ENCODE peak calls at places on chromosomes 4 and X, in ten cellular contexts. B is GM12878; X is PC-3; G is suprapubic skin; H is small intestine; U is tibial artery; E is ovary; O is IMR-90; P is Jurkat, Clone E6-1; I is cardiac fibroblast. Z is an unnamed sample.

GRCh38 chr4:110134269-110134889 is 64.0 kb downstream of the ELOVL6 start:
- DNase-seq in I (no peak), U (no peak), H (no peak), G (no peak), E (no peak), P (no peak), X (no peak), B (no peak), O (no peak), Z (no peak)

GRCh38 chr4:60657802-60658201 is 542.3 kb upstream of the ADGRL3 start:
- DNase-seq in O (peak), P (no peak), E (no peak), I (peak), G (no peak), U (no peak), X (no peak), H (no peak), B (no peak), Z (peak)

GRCh38 chr4:8589336-8589735 is 3.2 kb upstream of the CPZ start:
- DNase-seq in G (peak), U (no peak), P (no peak), O (no peak), B (no peak), E (peak), H (no peak), X (no peak), I (no peak), Z (no peak)

GRCh38 chr4:73762409-73762808 is 22.0 kb downstream of the CXCL8 start:
- DNase-seq in O (no peak), H (no peak), B (peak), E (no peak), X (no peak), U (no peak), I (no peak), G (no peak), P (no peak), Z (no peak)

GRCh38 chr4:176270669-176271068 is 1.6 kb upstream of the ASB5 start:
- DNase-seq in H (no peak), B (no peak), X (peak), G (no peak), I (peak), E (no peak), U (no peak), O (peak), P (no peak), Z (no peak)

GRCh38 chr4:164718817-164719216 is 35.1 kb upstream of the SMIM31 start:
- DNase-seq in E (no peak), P (no peak), X (no peak), O (no peak), H (no peak), G (no peak), I (no peak), B (no peak), U (no peak), Z (no peak)

GRCh38 chrX:153935326-153935851 is 552 bp upstream of the NAA10 start:
- DNase-seq in B (no peak), I (no peak), G (no peak), P (no peak), X (no peak), H (no peak), U (no peak), E (no peak), O (no peak), Z (no peak)

GRCh38 chrX:150038356-150038755 is 100.1 kb upstream of the EOLA2 start:
- DNase-seq in E (no peak), U (no peak), G (no peak), B (no peak), P (no peak), I (no peak), H (no peak), O (no peak), X (no peak), Z (no peak)

GRCh38 chrX:108167211-108167872 is 75.8 kb downstream of the ATG4A start:
- DNase-seq in B (no peak), U (no peak), E (no peak), X (peak), O (peak), G (no peak), H (no peak), P (no peak), I (peak), Z (no peak)

GRCh38 chrX:19646298-19646697 is 131.0 kb upstream of the MAP3K15 start:
- DNase-seq in U (no peak), I (no peak), B (no peak), O (no peak), X (no peak), H (no peak), P (no peak), E (no peak), G (no peak), Z (no peak)

GRCh38 chrX:51847463-51847862 is 46.0 kb upstream of the MAGED1 start:
- DNase-seq in G (no peak), X (no peak), O (no peak), B (no peak), H (no peak), E (no peak), U (no peak), I (no peak), P (no peak), Z (no peak)

GRCh38 chr4:26238782-26239647 is 81.8 kb upstream of the RBPJ start:
- DNase-seq in G (no peak), H (peak), E (no peak), P (no peak), X (peak), O (peak), U (no peak), I (peak), B (no peak), Z (no peak)

GRCh38 chr4:118018381-118018780 is 15.9 kb upstream of the NDST3 start:
- DNase-seq in B (no peak), O (no peak), X (no peak), P (no peak), U (no peak), G (no peak), E (no peak), I (no peak), H (no peak), Z (no peak)

GRCh38 chrX:67693928-67694327 is 150.1 kb downstream of the AR start:
- DNase-seq in B (no peak), P (no peak), G (no peak), X (no peak), I (peak), O (no peak), U (no peak), H (no peak), E (no peak), Z (peak)

GRCh38 chr4:169900241-169900845 is 125.9 kb downstream of the MFAP3L start:
- DNase-seq in E (no peak), G (no peak), U (no peak), P (no peak), B (no peak), X (peak), I (no peak), O (no peak), H (no peak), Z (no peak)

GRCh38 chr4:68963389-68963788 is 11.8 kb upstream of the UGT2A3 start:
- DNase-seq in G (no peak), B (no peak), I (no peak), O (no peak), E (no peak), X (no peak), P (no peak), H (peak), U (no peak), Z (no peak)

GRCh38 chr4:127856485-127857447 is 23.9 kb upstream of the PLK4 start:
- DNase-seq in I (peak), X (peak), H (no peak), G (no peak), B (peak), O (peak), U (no peak), E (no peak), P (no peak), Z (no peak)

GRCh38 chr4:101693842-101694398 is 96.6 kb upstream of the BANK1 start:
- DNase-seq in E (no peak), I (no peak), U (no peak), P (no peak), O (no peak), G (no peak), B (no peak), H (no peak), X (peak), Z (no peak)

GRCh38 chrX:50158616-50159015 is 42.2 kb downstream of the AKAP4 start:
- DNase-seq in I (no peak), H (peak), X (no peak), P (no peak), U (no peak), O (no peak), B (no peak), E (no peak), G (no peak), Z (no peak)

GRCh38 chr4:37471971-37472370 is 214.2 kb downstream of the RELL1 start:
- DNase-seq in U (no peak), O (no peak), B (no peak), I (no peak), G (no peak), X (peak), E (no peak), P (no peak), H (peak), Z (no peak)

GRCh38 chrX:45422216-45422925 is 221.7 kb upstream of the DIPK2B start:
- DNase-seq in X (peak), P (no peak), E (no peak), B (no peak), I (peak), G (no peak), H (no peak), O (no peak), U (no peak), Z (no peak)

GRCh38 chrX:9204560-9204959 is 170.6 kb upstream of the FAM9B start:
- DNase-seq in X (peak), E (no peak), P (no peak), O (peak), I (no peak), B (no peak), H (no peak), G (no peak), U (no peak), Z (no peak)

GRCh38 chr4:85598936-85599335 is 124.0 kb downstream of the ARHGAP24 start:
- DNase-seq in P (no peak), O (no peak), G (no peak), H (no peak), E (no peak), I (no peak), U (no peak), B (no peak), X (no peak), Z (no peak)

GRCh38 chr4:102642571-102643298 is 118.0 kb downstream of the MANBA start:
- DNase-seq in I (peak), G (no peak), P (no peak), H (no peak), E (no peak), U (no peak), B (no peak), X (no peak), O (peak), Z (no peak)

GRCh38 chr4:61152433-61152832 is 47.7 kb upstream of the ADGRL3 start:
- DNase-seq in B (no peak), E (no peak), H (no peak), O (no peak), I (no peak), X (no peak), G (no peak), P (no peak), U (no peak), Z (no peak)

GRCh38 chr4:183355405-183355804 is 33.2 kb upstream of the CLDN24 start:
- DNase-seq in I (peak), X (peak), B (no peak), O (peak), H (peak), P (no peak), E (no peak), U (no peak), G (no peak), Z (no peak)

GRCh38 chr4:39044947-39045734 is 12.9 kb upstream of the TMEM156 start:
- DNase-seq in U (peak), H (no peak), I (peak), O (no peak), X (no peak), G (no peak), P (no peak), E (no peak), B (no peak), Z (no peak)

GRCh38 chr4:39047691-39048090 is 14.3 kb upstream of the KLHL5 start:
- DNase-seq in E (no peak), I (peak), H (no peak), P (no peak), U (no peak), O (peak), G (no peak), X (peak), B (no peak), Z (no peak)

GRCh38 chr4:39045791-39046221 is 13.6 kb upstream of the TMEM156 start:
- DNase-seq in H (no peak), P (no peak), O (peak), X (peak), E (no peak), B (no peak), I (peak), G (no peak), U (no peak), Z (no peak)

GRCh38 chr4:39044364-39044946 is 12.2 kb upstream of the TMEM156 start:
- DNase-seq in X (peak), H (peak), G (peak), E (peak), O (peak), U (peak), B (peak), I (peak), P (peak), Z (peak)

GRCh38 chr4:39046243-39046642 is 14.0 kb upstream of the TMEM156 start:
- DNase-seq in G (no peak), H (no peak), I (peak), U (no peak), O (peak), B (no peak), X (peak), P (no peak), E (no peak), Z (no peak)
- H3K4me3 ChIP-seq in G (no peak), H (no peak), I (peak), U (peak), O (peak), B (peak), X (peak), P (no peak), E (peak), Z (peak)

GRCh38 chrX:11757729-11758399 is at the start of gene MSL3:
- DNase-seq in I (peak), H (peak), P (peak), U (peak), B (no peak), G (peak), E (peak), O (peak), X (peak), Z (peak)

GRCh38 chrX:11759172-11759460 is 1.1 kb downstream of the MSL3 start:
- DNase-seq in I (no peak), B (no peak), X (no peak), U (no peak), O (no peak), P (no peak), E (no peak), G (no peak), H (no peak), Z (no peak)

GRCh38 chrX:11759461-11760311 is 1.6 kb downstream of the MSL3 start:
- DNase-seq in I (peak), P (peak), G (peak), X (peak), O (peak), H (peak), U (peak), E (peak), B (peak), Z (peak)

GRCh38 chrX:11758400-11759171 is 549 bp downstream of the MSL3 start:
- DNase-seq in P (peak), H (peak), B (no peak), X (peak), O (peak), U (peak), E (peak), I (peak), G (peak), Z (peak)

DNA sequence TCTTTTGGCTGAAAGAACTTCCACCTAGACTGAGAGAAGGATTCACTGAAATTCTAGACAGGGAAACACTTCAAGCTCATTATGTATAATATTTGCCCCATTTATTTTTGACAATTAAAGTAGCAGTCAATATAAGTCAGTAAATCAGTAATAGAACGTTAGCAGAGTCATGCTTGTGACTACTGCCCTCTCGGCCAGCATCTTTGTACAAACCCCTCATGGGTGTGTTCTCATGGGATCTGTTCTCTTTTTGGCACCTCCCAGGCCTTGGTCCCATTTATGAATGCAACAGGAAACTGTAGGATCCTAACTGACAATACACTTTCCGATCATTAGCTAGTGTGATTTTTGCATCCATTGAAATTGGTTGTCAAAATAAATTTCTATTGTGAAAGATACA is 2.9 kb downstream of the MSL3 start:
- DNase-seq in U (no peak), E (no peak), B (no peak), G (no peak), I (no peak), H (no peak), X (no peak), O (no peak), P (no peak), Z (no peak)
- H3K4me3 ChIP-seq in U (no peak), E (no peak), B (peak), G (no peak), I (no peak), H (no peak), X (no peak), O (no peak), P (no peak), Z (peak)

GRCh38 chrX:545488-545887 is 85.1 kb upstream of the SHOX start:
- DNase-seq in U (peak), O (no peak), H (no peak), E (no peak), X (no peak), P (no peak), G (no peak), I (no peak), B (no peak), Z (no peak)
- H3K4me3 ChIP-seq in U (no peak), O (no peak), H (no peak), E (no peak), X (no peak), P (no peak), G (no peak), I (no peak), B (no peak), Z (no peak)

GRCh38 chrX:137031039-137031438 is 2.8 kb downstream of the GPR101 start:
- DNase-seq in G (no peak), H (no peak), E (no peak), I (no peak), X (no peak), P (no peak), O (no peak), U (no peak), B (no peak), Z (no peak)
- H3K4me3 ChIP-seq in G (no peak), H (no peak), E (no peak), I (no peak), X (no peak), P (no peak), O (no peak), U (no peak), B (no peak), Z (no peak)

DNA sequence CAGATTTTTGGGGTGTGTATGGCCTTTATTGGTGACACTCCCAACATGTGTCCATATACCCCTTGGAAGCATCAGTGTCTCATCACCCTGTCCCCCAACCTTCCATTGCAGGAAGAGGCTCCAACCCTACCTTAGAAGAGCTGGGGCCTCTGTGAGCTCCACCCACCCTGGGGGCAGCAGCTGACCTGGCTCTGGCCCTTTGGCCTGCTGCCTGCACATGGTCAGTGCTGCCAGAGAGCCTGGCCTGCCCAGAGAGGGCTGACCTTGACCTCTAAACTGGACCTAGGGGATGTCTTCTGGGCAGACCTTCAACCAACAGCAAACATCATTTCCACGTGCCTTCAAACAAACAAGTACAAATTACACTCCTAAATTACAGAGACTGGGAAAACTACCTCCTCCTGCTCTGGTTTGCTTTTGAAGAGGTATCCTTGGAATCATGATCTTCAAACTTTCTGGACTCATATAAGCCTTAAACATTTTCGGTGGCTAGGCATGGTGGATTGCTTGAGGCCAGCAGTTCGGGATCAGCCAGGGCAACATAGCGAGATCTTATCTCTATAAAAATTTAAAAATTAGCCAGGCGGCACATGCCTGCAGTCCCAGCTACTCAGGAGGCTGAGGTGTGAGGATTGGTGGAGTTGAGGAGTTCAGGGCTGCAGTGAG is 27.3 kb upstream of the KIAA0232 start:
- DNase-seq in U (no peak), O (no peak), I (no peak), B (no peak), P (no peak), X (no peak), H (no peak), E (peak), G (no peak), Z (no peak)
- H3K4me3 ChIP-seq in U (no peak), O (no peak), I (no peak), B (no peak), P (no peak), X (no peak), H (no peak), E (no peak), G (no peak), Z (no peak)

GRCh38 chr4:93829531-93830089 is 1.1 kb downstream of the ATOH1 start:
- DNase-seq in U (no peak), O (no peak), P (no peak), X (no peak), I (no peak), G (no peak), H (no peak), B (no peak), E (no peak), Z (no peak)

GRCh38 chr4:93827272-93827947 is 1.1 kb upstream of the ATOH1 start:
- DNase-seq in P (no peak), O (no peak), X (no peak), H (peak), G (no peak), B (no peak), U (no peak), E (no peak), I (no peak), Z (no peak)

GRCh38 chr4:93828830-93829530 is 427 bp downstream of the ATOH1 start:
- DNase-seq in G (no peak), O (no peak), P (no peak), X (no peak), B (no peak), I (no peak), H (no peak), E (no peak), U (no peak), Z (peak)

GRCh38 chr4:93830090-93830818 is 1.7 kb downstream of the ATOH1 start:
- DNase-seq in B (no peak), P (no peak), G (no peak), X (no peak), I (no peak), H (no peak), E (no peak), U (no peak), O (no peak), Z (no peak)

GRCh38 chr4:93828332-93828829 is at the start of gene ATOH1:
- DNase-seq in U (no peak), B (no peak), O (no peak), I (no peak), E (no peak), P (no peak), G (no peak), H (peak), X (no peak), Z (peak)
- H3K4me3 ChIP-seq in U (peak), B (no peak), O (peak), I (no peak), E (peak), P (peak), G (peak), H (peak), X (peak), Z (peak)